ENCODE peak calls at places on chromosomes 12 and 14, in nine cellular contexts. K, A, O, Y, S, T, Z, H and R are unnamed samples.

GRCh38 chr14:65704850-65705249 is 292.3 kb downstream of the FUT8 start:
- DNase-seq in Z (no peak), Y (no peak), A (no peak), K (no peak), O (no peak), H (no peak), S (no peak), T (no peak), R (no peak)

GRCh38 chr12:128079-128478 is 61.5 kb downstream of the IQSEC3 start:
- DNase-seq in O (no peak), H (no peak), Z (no peak), S (no peak), K (no peak), T (no peak), A (no peak), Y (no peak), R (no peak)

GRCh38 chr14:68785817-68786490 is 6.9 kb downstream of the ZFP36L1 start:
- DNase-seq in Z (no peak), O (peak), Y (peak), A (peak), S (no peak), T (no peak), K (peak), H (peak), R (peak)

GRCh38 chr14:42391146-42391821 is 784.6 kb downstream of the LRFN5 start:
- DNase-seq in Z (no peak), A (no peak), Y (no peak), T (no peak), H (no peak), S (no peak), K (no peak), O (no peak), R (no peak)

GRCh38 chr12:90909069-90909676 is 45.8 kb downstream of the CCER1 start:
- DNase-seq in T (no peak), Z (no peak), Y (no peak), H (no peak), K (no peak), A (no peak), S (peak), O (peak), R (no peak)

GRCh38 chr14:93013368-93013719 is 90.4 kb downstream of the CHGA start:
- DNase-seq in T (no peak), S (no peak), A (no peak), Y (no peak), K (no peak), O (no peak), Z (no peak), H (no peak), R (no peak)

GRCh38 chr12:124319368-124320050 is 24.6 kb downstream of the RFLNA start:
- DNase-seq in Z (no peak), S (no peak), A (no peak), T (no peak), H (no peak), Y (no peak), O (no peak), K (no peak), R (no peak)

GRCh38 chr14:76541594-76542219 is 165.8 kb downstream of the ESRRB start:
- DNase-seq in S (no peak), H (no peak), T (no peak), O (no peak), A (no peak), K (no peak), Z (no peak), Y (no peak), R (no peak)

GRCh38 chr12:81296556-81297305 is 218.9 kb downstream of the ACSS3 start:
- DNase-seq in O (peak), Z (no peak), S (no peak), K (no peak), Y (no peak), T (no peak), A (no peak), H (no peak), R (no peak)

GRCh38 chr12:129765719-129766118 is 138.1 kb downstream of the TMEM132D start:
- DNase-seq in H (no peak), O (no peak), T (no peak), A (no peak), S (no peak), Z (no peak), Y (no peak), K (no peak), R (no peak)

GRCh38 chr14:98120831-98121464 is 1151.0 kb downstream of the BCL11B start:
- DNase-seq in Z (no peak), T (no peak), A (no peak), H (no peak), O (no peak), S (no peak), Y (no peak), K (no peak), R (no peak)

GRCh38 chr14:30608533-30609006 is 13.5 kb upstream of the SCFD1 start:
- DNase-seq in Y (no peak), S (no peak), Z (no peak), H (no peak), A (peak), O (no peak), T (no peak), K (no peak), R (no peak)

GRCh38 chr12:94834036-94834625 is 169.4 kb downstream of the NDUFA12 start:
- DNase-seq in T (no peak), A (no peak), Z (no peak), Y (no peak), K (no peak), S (no peak), H (no peak), O (no peak), R (no peak)

GRCh38 chr12:90999946-91000345 is 4.8 kb downstream of the EPYC start:
- DNase-seq in O (no peak), S (no peak), H (no peak), T (no peak), Z (no peak), Y (no peak), K (no peak), A (no peak), R (no peak)

GRCh38 chr14:93943930-93944329 is 16.8 kb downstream of the FAM181A start:
- DNase-seq in A (no peak), K (peak), O (no peak), S (no peak), Z (no peak), T (no peak), H (no peak), Y (no peak), R (no peak)

GRCh38 chr12:27355486-27355885 is 22.9 kb downstream of the BMAL2 start:
- DNase-seq in Y (no peak), A (no peak), S (no peak), H (no peak), T (no peak), O (no peak), K (no peak), Z (no peak), R (no peak)

GRCh38 chr12:124771462-124772361 is 92.0 kb downstream of the SCARB1 start:
- DNase-seq in A (peak), Z (peak), K (peak), Y (peak), O (peak), H (peak), S (peak), T (peak), R (no peak)

GRCh38 chr12:84973026-84973425 is 60.4 kb upstream of the SLC6A15 start:
- DNase-seq in Z (no peak), A (no peak), Y (no peak), K (no peak), O (no peak), S (no peak), T (no peak), H (no peak), R (no peak)

GRCh38 chr12:69492739-69493138 is 22.6 kb downstream of the FRS2 start:
- DNase-seq in O (no peak), H (no peak), Z (no peak), A (no peak), Y (no peak), S (no peak), T (no peak), K (no peak), R (no peak)

GRCh38 chr14:101064718-101065117 is 161.2 kb upstream of the RTL1 start:
- DNase-seq in Z (no peak), T (no peak), S (no peak), A (no peak), O (no peak), Y (peak), K (peak), H (no peak), R (no peak)

GRCh38 chr12:117452071-117452470 is 90.6 kb upstream of the NOS1 start:
- DNase-seq in H (no peak), S (no peak), Y (no peak), A (no peak), K (no peak), T (no peak), O (peak), Z (no peak), R (no peak)

GRCh38 chr12:98594050-98594853 is 766 bp downstream of the SLC25A3 start:
- DNase-seq in H (no peak), S (no peak), Y (peak), O (peak), T (peak), A (peak), Z (no peak), K (peak), R (no peak)

GRCh38 chr12:31629756-31630732 is 29.4 kb upstream of the ETFBKMT start:
- DNase-seq in T (no peak), Y (no peak), Z (no peak), S (no peak), O (peak), H (no peak), A (no peak), K (no peak), R (no peak)

GRCh38 chr12:65074932-65075331 is 46.2 kb downstream of the WIF1 start:
- DNase-seq in Z (no peak), Y (no peak), K (no peak), T (no peak), H (no peak), O (no peak), S (peak), A (no peak), R (no peak)

GRCh38 chr12:12176402-12176801 is 90.4 kb downstream of the LRP6 start:
- DNase-seq in H (no peak), T (no peak), O (no peak), K (no peak), S (no peak), Z (peak), A (no peak), Y (no peak), R (no peak)

GRCh38 chr14:59565112-59565511 is 11.5 kb downstream of the CCDC175 start:
- DNase-seq in Y (no peak), O (no peak), A (no peak), Z (no peak), S (no peak), H (no peak), T (no peak), K (no peak), R (no peak)

GRCh38 chr14:36455241-36455627 is 64.8 kb downstream of the NKX2-1 start:
- DNase-seq in S (no peak), O (no peak), K (no peak), H (no peak), A (no peak), T (no peak), Z (no peak), Y (no peak), R (no peak)

GRCh38 chr12:104852904-104853303 is 105.2 kb downstream of the SLC41A2 start:
- DNase-seq in O (no peak), S (no peak), H (no peak), T (no peak), A (no peak), K (no peak), Z (no peak), Y (no peak), R (no peak)

GRCh38 chr12:51362747-51363342 is 16.4 kb upstream of the CELA1 start:
- DNase-seq in S (no peak), Y (no peak), O (no peak), A (no peak), Z (no peak), H (no peak), T (no peak), K (no peak), R (no peak)

GRCh38 chr14:90450667-90451066 is 53.8 kb downstream of the CALM1 start:
- DNase-seq in A (no peak), K (no peak), O (no peak), H (no peak), T (no peak), S (no peak), Y (no peak), Z (no peak), R (no peak)

GRCh38 chr12:18799561-18799960 is 61.6 kb downstream of the CAPZA3 start:
- DNase-seq in Z (no peak), H (no peak), A (no peak), O (peak), T (no peak), Y (no peak), K (no peak), S (no peak), R (no peak)

GRCh38 chr12:90013409-90013808 is 304.8 kb upstream of the ATP2B1 start:
- DNase-seq in T (no peak), K (no peak), O (no peak), A (no peak), S (no peak), H (no peak), Y (no peak), Z (peak), R (no peak)

GRCh38 chr12:113221181-113221996 is at the start of gene TPCN1:
- DNase-seq in K (peak), S (peak), Y (peak), Z (peak), T (peak), H (peak), A (peak), O (peak), R (peak)
- TF ChIP-seq CTCF in K (peak), S (peak), Y (no peak), Z (no peak), T (peak), H (peak), A (no peak), O (no peak), R (no peak)

GRCh38 chr14:99569725-99570541 is 34.1 kb downstream of the CCDC85C start:
- DNase-seq in S (no peak), T (no peak), Y (no peak), A (no peak), K (no peak), H (no peak), Z (no peak), O (no peak), R (no peak)

GRCh38 chr14:99571303-99571986 is 32.6 kb downstream of the CCDC85C start:
- DNase-seq in Y (peak), H (no peak), K (no peak), S (no peak), O (no peak), A (peak), T (no peak), Z (no peak), R (no peak)

GRCh38 chr14:99566390-99567354 is 37.3 kb downstream of the CCDC85C start:
- DNase-seq in T (no peak), K (no peak), Y (no peak), A (no peak), Z (no peak), O (no peak), H (no peak), S (peak), R (no peak)

GRCh38 chr14:99570542-99571302 is 33.3 kb downstream of the CCDC85C start:
- DNase-seq in S (no peak), K (no peak), O (no peak), H (no peak), T (no peak), Y (no peak), Z (no peak), A (no peak), R (no peak)

DNA sequence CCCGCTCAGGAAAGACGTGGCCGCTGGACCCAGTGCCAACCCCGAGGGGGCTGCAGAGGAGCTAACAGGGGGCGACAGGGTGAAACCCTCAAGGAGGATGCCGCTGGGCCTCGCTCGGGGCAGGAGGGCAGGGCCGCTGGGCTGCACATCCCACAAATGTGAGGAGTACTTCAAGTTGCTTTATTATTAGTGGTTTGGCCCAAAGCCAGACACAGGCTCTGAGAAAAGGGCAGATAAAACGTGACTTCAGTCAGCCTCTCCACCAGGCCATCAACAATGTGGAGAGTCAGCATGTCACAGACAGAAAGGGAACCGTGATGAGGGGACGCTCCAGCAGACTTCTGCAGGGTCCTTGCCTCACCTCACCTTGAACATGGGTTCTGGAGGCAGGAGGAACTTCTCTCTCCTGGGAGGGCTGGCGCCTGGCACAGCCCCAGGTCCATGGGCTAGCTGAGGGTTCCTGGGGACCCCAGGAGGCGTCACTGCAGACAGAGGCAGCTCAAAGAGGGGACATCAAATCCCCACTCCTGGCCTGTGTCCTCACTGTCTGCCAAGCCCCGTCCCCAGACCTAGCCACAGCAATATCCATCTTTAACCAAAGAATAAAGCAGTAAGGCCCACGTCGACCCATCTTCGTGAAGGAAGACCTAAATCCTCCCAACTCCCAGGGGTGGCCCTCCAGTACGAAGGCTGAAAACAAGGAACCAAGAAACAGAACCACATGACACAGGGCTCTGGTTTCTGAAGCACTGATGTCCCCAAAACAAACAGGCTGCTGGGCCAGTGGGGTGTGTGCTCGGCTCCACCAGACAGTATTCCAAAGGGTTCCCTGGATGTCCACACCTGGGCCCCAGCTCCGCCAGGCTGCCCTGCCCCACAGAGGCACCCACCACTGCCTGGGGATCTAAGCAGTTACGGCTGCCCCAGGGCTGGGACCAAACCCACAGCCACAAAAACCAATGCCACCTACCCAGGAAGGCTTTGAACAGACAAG is 35.1 kb downstream of the CCDC85C start:
- DNase-seq in O (peak), T (no peak), Y (peak), H (no peak), S (no peak), K (no peak), A (no peak), Z (no peak), R (no peak)
- TF ChIP-seq POLR2AphosphoS5 in O (no peak), T (no peak), Y (no peak), H (no peak), S (no peak), K (peak), A (no peak), Z (no peak), R (no peak)

DNA sequence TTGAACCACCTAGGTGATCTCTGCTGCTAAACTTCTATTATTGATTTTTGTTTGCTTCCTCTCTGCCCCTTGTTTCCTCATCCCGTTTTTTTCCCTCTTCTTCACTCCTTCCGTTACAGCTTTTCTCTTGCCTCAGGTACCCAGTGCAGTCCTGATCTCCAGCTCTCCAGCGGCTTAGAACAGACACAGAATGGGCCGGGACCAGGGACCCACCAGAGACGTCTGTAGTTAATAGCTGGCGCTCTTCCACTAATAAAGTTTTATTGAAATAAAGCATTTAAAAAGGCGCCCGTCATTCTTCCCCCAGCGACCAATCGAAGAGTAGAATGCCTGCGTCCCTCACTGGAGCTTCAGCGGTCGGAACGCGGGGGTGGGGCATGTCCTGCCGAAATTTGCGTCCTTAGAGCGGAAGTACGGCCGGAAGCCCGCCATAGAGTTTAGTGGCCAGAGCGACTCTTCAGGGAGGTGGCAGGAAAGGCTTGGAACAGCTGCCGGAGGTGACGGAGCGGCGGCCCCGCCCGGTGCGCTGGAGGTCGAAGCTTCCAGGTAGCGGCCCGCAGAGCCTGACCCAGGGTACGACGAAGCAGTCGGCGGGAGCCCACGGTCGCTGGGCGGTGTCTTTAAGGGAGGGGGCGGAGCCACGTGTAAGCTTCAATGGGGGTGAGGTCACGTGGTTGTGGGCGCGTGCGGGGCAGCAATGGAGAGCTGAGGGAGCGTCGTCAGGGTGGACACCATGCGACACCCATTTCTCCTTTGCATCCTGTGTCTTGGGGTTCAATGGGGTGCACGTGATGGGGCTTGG is at the start of gene COPS7A:
- DNase-seq in K (peak), T (peak), H (peak), S (peak), O (peak), Z (peak), A (peak), Y (peak), R (no peak)
- TF ChIP-seq POLR2A in K (no peak), T (no peak), H (peak), S (peak), O (peak), Z (peak), A (peak), Y (peak), R (no peak)

DNA sequence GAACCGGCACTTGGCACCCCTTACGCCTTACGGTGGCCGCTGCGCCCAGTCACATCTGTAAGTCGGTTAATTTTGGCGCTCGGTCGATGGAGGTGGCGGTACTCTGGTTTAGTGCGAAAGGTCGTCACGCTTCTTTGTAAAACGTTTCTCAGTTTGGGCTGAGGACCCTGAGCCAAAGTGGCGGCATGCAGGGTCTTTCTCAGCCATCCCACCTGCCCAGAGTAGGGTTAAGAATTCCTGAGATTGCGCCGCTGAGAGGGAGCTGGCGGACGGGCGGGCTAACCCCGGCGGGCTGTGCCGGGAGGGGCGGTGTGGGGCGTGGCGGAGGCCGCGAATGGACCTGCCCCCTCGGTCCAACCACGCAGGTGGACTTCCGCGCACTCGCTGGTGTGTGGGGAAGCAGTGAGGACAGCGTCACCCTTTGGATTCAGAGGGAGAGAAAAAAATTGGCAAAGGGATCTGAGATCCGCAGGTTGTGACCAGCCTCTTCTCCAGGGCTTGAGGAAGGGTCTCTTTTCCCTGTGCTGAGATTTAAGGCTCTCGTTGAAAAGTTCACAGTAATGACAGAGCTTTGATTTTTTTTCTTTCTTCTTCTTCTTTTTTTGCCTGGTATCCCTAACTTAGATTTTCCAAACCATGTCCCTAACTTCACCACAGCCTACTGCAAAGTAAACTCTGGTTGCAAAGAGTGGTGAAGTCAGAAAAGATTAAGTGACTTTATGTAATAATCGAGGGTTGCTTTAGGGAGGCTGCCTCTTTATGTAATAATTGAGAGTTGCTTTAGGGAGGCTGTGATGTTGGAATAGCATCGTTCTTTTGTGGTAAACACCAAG is 602 bp upstream of the FBXO33 start:
- DNase-seq in H (peak), O (peak), K (peak), S (peak), T (peak), Y (peak), Z (peak), A (peak), R (no peak)
- TF ChIP-seq CTCF in H (no peak), O (no peak), K (peak), S (peak), T (peak), Y (no peak), Z (peak), A (no peak), R (no peak)

DNA sequence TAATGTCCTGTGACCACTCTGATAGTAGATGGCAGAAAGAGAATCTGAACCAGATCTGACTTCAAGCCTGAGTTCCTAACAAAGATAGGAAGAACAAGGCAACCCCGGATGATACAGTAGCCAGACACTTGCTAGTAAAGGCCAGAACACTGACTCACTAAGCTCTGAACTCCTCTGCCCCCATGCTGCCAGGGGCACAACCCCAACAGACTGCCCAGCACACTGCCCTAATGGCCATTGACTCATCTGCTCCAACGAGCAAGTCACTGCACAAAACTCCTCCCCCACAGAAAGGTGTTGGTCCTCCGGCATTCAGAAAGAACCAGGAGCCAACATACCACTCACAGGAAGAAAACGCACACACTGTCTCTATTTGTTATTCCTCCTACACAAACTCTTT is 179.6 kb upstream of the NUDT4 start:
- DNase-seq in Z (no peak), K (no peak), S (peak), Y (no peak), H (no peak), O (peak), T (no peak), A (no peak), R (no peak)
- TF ChIP-seq POLR2AphosphoS5 in Z (no peak), K (no peak), S (no peak), Y (no peak), H (no peak), O (no peak), T (no peak), A (no peak), R (no peak)